ENCODE peak calls at places on chromosomes 4 and X, in ten cellular contexts. C is RPMI8226; A is HT1080; W is EL; X is nucleus accumbens; F is fibroblast of the aortic adventitia; G is central memory CD4-positive, alpha-beta T cell; I is caudate nucleus; B is OCI-LY7; K is GM10248. U is an unnamed sample.
A peak's percentile ranks its signal among the peaks of the same experiment; 100 is the strongest.

GRCh38 chr4:113384600-113384999 is 335.1 kb downstream of the ANK2 start:
- DNase-seq in X (no peak), K (no peak), A (peak; percentile 83), I (no peak), C (no peak), G (no peak), F (peak; percentile 89), W (peak; percentile 55), B (no peak), U (no peak)

GRCh38 chrX:88355252-88355651 is 391.8 kb upstream of the CPXCR1 start:
- DNase-seq in I (no peak), K (no peak), X (no peak), W (no peak), C (no peak), G (no peak), A (no peak), F (no peak), B (no peak), U (no peak)

GRCh38 chr4:47383829-47384427 is 79.6 kb downstream of the COMMD8 start:
- DNase-seq in I (no peak), G (peak; percentile 2), X (no peak), B (peak; percentile 43), F (peak; percentile 69), C (peak; percentile 12), A (peak; percentile 31), K (peak; percentile 22), W (peak; percentile 44), U (no peak)

GRCh38 chr4:113404167-113404571 is 354.7 kb downstream of the ANK2 start:
- DNase-seq in B (no peak), A (no peak), I (no peak), X (no peak), W (no peak), G (no peak), F (no peak), C (no peak), K (no peak), U (no peak)

GRCh38 chr4:21768349-21769310 is 179.9 kb downstream of the KCNIP4 start:
- DNase-seq in W (peak; percentile 53), C (peak; percentile 43), I (no peak), B (peak; percentile 44), G (no peak), A (peak; percentile 54), F (peak; percentile 69), K (peak; percentile 6), X (no peak), U (no peak)

GRCh38 chr4:163251204-163251603 is 81.2 kb downstream of the NPY1R start:
- DNase-seq in B (no peak), G (no peak), X (no peak), C (no peak), I (no peak), A (peak; percentile 26), K (no peak), W (peak; percentile 8), F (no peak), U (no peak)

GRCh38 chr4:8847331-8847730 is 24.3 kb downstream of the HMX1 start:
- DNase-seq in G (no peak), K (no peak), C (no peak), I (no peak), W (no peak), F (no peak), B (no peak), X (no peak), A (no peak), U (no peak)

GRCh38 chr4:25180524-25181131 is 20.4 kb upstream of the SEPSECS start:
- DNase-seq in C (peak; percentile 55), A (peak; percentile 14), X (no peak), B (peak; percentile 80), G (peak; percentile 23), I (no peak), F (peak; percentile 57), K (peak; percentile 42), W (peak; percentile 43), U (no peak)

U was measured in T-helper 22 cell.